ENCODE peak calls at places on chromosomes 5 and 9, in nine cellular contexts. K is spleen, D is HepG2, T is SK-N-SH, W is endothelial cell of umbilical vein, I is HCT116, X is GM23338, R is stomach, F is transverse colon. Y is an unnamed sample.

GRCh38 chr5:78755822-78756429 is 107.4 kb upstream of the LHFPL2 start:
- DNase-seq in T (no peak), I (no peak), X (no peak), K (no peak), W (no peak), F (no peak), D (no peak), R (no peak), Y (no peak)

GRCh38 chr5:44708611-44709010 is 100.1 kb upstream of the MRPS30 start:
- DNase-seq in T (no peak), F (no peak), K (no peak), D (no peak), I (no peak), X (no peak), W (no peak), R (no peak), Y (no peak)

GRCh38 chr5:172052454-172053236 is 46.2 kb upstream of the FBXW11 start:
- DNase-seq in D (no peak), R (peak; percentile 39), I (no peak), F (peak; percentile 18), X (no peak), K (no peak), W (peak; percentile 46), T (no peak), Y (no peak)

GRCh38 chr9:77946969-77947368 is 84.6 kb downstream of the GNAQ start:
- DNase-seq in X (no peak), T (no peak), D (no peak), K (no peak), I (no peak), F (peak; percentile 49), R (peak; percentile 48), W (no peak), Y (peak; percentile 18)

GRCh38 chr5:88613051-88613450 is 269.9 kb downstream of the MEF2C start:
- DNase-seq in T (no peak), X (no peak), I (no peak), W (no peak), D (no peak), K (no peak), F (no peak), R (no peak), Y (no peak)

GRCh38 chr5:79697222-79698164 is 7.9 kb downstream of the CMYA5 start:
- DNase-seq in W (no peak), I (no peak), F (no peak), K (no peak), R (no peak), D (no peak), T (no peak), X (no peak), Y (no peak)

GRCh38 chr5:128491291-128491690 is 46.8 kb downstream of the FBN2 start:
- DNase-seq in K (no peak), R (no peak), F (no peak), D (no peak), T (no peak), W (peak; percentile 40), X (peak; percentile 22), I (no peak), Y (no peak)

GRCh38 chr5:97658116-97658900 is 475.3 kb upstream of the RIOK2 start:
- DNase-seq in X (no peak), I (no peak), T (no peak), F (no peak), K (no peak), R (no peak), W (peak; percentile 56), D (no peak), Y (no peak)

GRCh38 chr9:134372621-134373267 is 46.5 kb downstream of the RXRA start:
- DNase-seq in X (no peak), F (peak; percentile 44), T (no peak), D (no peak), K (peak; percentile 94), I (no peak), R (no peak), W (no peak), Y (no peak)

GRCh38 chr5:2897276-2897990 is 146.0 kb upstream of the IRX2 start:
- DNase-seq in W (no peak), T (no peak), I (no peak), F (no peak), X (no peak), K (no peak), D (no peak), R (no peak), Y (no peak)

GRCh38 chr9:11241779-11242178 is 629.0 kb upstream of the PTPRD start:
- DNase-seq in W (no peak), F (no peak), D (no peak), K (no peak), T (no peak), R (no peak), X (no peak), I (no peak), Y (no peak)

GRCh38 chr5:124583469-124584350 is 162.7 kb downstream of the ZNF608 start:
- DNase-seq in K (no peak), I (peak; percentile 40), X (no peak), D (peak; percentile 65), T (no peak), R (no peak), W (peak; percentile 62), F (peak; percentile 14), Y (no peak)

GRCh38 chr9:87160148-87161107 is 213.1 kb upstream of the GAS1 start:
- DNase-seq in W (no peak), T (no peak), K (no peak), R (no peak), I (no peak), D (no peak), X (no peak), F (no peak), Y (no peak)

GRCh38 chr5:10572451-10572850 is 8.6 kb downstream of the ANKRD33B start:
- DNase-seq in T (no peak), R (peak; percentile 17), I (no peak), X (no peak), W (no peak), F (no peak), K (peak; percentile 61), D (no peak), Y (no peak)

DNA sequence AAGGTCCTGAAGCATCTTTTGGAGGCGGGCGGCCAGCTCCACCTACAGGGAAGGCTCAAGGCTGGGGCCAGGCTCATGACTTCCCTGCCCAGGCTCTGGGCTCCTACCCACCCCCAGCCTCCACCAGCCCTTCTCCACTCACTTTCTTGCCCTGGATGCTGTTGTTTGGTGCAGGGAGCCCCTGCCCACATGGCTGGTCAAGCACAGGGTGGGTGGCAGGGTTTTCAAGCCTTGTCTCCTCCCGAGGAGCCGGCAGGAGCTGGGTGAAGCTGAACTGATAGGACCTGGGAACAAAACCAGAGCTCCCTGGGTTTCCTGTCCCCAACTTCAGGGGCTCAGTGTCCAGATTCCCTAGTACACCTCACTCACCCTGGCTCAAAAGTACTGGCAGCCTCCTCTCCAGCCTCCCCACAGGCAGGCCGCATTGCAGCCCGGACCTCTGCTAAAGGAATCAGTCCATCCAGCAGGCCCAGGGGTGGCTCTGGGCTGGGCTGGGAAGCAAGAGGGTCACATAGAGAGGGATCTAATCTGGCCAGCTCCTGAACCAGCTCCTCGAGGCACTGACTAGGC is 6.9 kb downstream of the SHROOM1 start:
- DNase-seq in T (no peak), I (no peak), W (no peak), X (no peak), D (no peak), F (no peak), K (no peak), R (no peak), Y (no peak)
- H3K4me3 ChIP-seq in T (no peak overlapping the region), I (no peak overlapping the region), W (no peak overlapping the region), X (peak overlapping the region; percentile 48), D (no peak overlapping the region), F (no peak overlapping the region), K (peak overlapping the region; percentile 53), R (peak overlapping the region; percentile 34), Y (no peak overlapping the region)

DNA sequence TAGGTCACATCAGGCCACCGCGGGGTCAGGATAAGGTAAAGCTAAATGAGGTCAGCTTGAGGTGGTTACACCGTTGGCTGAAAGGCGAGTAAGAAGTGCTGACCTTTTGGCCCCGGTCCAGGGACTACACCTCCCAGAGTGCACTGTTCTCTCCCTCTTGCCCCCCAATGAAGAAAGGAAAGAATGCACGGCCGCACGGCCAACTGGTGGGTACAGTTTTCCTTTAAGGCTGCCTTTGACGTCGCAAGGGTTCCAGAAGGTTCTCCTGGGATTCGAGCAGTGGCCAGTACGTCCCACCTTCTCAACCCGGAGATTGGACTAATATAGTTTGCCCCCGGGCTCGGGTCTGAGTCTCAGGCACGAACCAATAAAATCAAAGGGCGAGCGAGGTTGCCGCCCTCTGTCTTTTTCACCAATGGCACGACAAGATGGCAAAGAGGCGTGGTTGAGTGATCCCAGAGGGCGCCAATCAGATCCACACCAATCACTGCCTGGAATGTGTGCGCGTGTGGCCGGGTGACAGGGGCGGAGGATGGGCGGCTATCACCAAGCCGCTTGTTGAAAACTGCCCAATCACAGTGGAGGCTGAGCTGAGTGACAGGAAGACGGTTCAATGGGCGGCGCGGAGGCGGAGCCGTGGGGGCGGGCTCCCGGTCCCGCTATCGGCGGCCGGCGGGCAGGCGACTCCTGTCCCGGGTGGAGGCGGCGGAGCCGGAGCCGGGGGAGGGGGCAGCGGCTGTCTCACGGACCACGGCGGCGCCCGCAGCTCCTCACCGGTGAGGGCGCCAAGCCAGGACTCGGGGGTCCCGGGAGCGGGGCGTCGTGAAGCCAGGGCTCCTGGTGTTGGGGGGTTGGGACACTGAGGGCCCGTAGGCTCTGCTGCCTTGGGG is at the start of gene DNAJB5:
- DNase-seq in R (peak; percentile 99), D (peak; percentile 97), T (peak; percentile 96), K (peak; percentile 97), F (peak; percentile 98), I (peak; percentile 99), X (peak; percentile 99), W (peak; percentile 100), Y (peak; percentile 99)
- TF ChIP-seq POLR2AphosphoS5 in R (peak; percentile 75), D (peak; percentile 39), T (no peak), K (peak; percentile 88), F (peak; percentile 38), I (peak; percentile 23), X (peak; percentile 41), W (peak; percentile 49), Y (peak; percentile 96)

GRCh38 chr9:99244300-99245260 is 22.5 kb downstream of the SEC61B start:
- DNase-seq in T (no peak), F (no peak), W (no peak), R (no peak), X (no peak), I (no peak), D (no peak), K (no peak), Y (no peak)
- H3K4me3 ChIP-seq in T (no peak overlapping the region), F (no peak overlapping the region), W (no peak overlapping the region), R (no peak overlapping the region), X (no peak overlapping the region), I (no peak overlapping the region), D (no peak overlapping the region), K (no peak overlapping the region), Y (no peak overlapping the region)

GRCh38 chr5:135033026-135033861 is 784 bp downstream of the PITX1 start:
- DNase-seq in X (peak; percentile 81), D (peak; percentile 18), F (no peak), I (no peak), W (peak; percentile 30), R (peak; percentile 43), T (peak; percentile 74), K (no peak), Y (peak; percentile 32)

GRCh38 chr5:135034963-135035677 is 1.1 kb upstream of the PITX1 start:
- DNase-seq in D (no peak), F (no peak), I (no peak), X (no peak), W (no peak), T (no peak), K (peak; percentile 70), R (no peak), Y (no peak)

GRCh38 chr5:135033866-135034185 is 202 bp downstream of the PITX1 start:
- DNase-seq in I (no peak), F (no peak), X (no peak), T (no peak), D (no peak), K (no peak), R (no peak), W (no peak), Y (no peak)

GRCh38 chr5:135035678-135036030 is 1.6 kb upstream of the PITX1 start:
- DNase-seq in X (no peak), D (no peak), F (no peak), I (no peak), W (no peak), K (no peak), R (no peak), T (no peak), Y (no peak)

GRCh38 chr5:135034186-135034962 is at the start of gene PITX1:
- DNase-seq in T (peak; percentile 70), I (peak; percentile 33), K (no peak), R (peak; percentile 69), X (peak; percentile 71), D (peak; percentile 52), W (no peak), F (peak; percentile 65), Y (peak; percentile 80)
- TF ChIP-seq POLR2AphosphoS5 in T (no peak), I (no peak), K (no peak), R (no peak), X (no peak), D (no peak), W (no peak), F (peak; percentile 28), Y (no peak)